ENCODE peak calls at places on chromosome 16, in five cellular contexts. K is choroid plexus epithelial cell, A is endothelial cell, F is EH, U is AG09319. G is an unnamed sample.

GRCh38 chr16:85746431-85747227 is 4.3 kb downstream of the C16orf74 start:
- DNase-seq in K (no peak), A (no peak), F (peak), U (no peak), G (peak)

GRCh38 chr16:77918792-77919707 is 103.3 kb upstream of the CLEC3A start:
- DNase-seq in K (peak), A (no peak), F (peak), U (no peak), G (peak)

GRCh38 chr16:89289428-89290395 is 72.2 kb downstream of the ZNF778 start:
- DNase-seq in K (peak), A (peak), F (peak), U (peak), G (peak)

GRCh38 chr16:11992594-11993524 is 16.3 kb downstream of the SNX29 start:
- DNase-seq in K (no peak), A (no peak), F (no peak), U (no peak), G (no peak)

GRCh38 chr16:54066451-54067056 is 220.0 kb downstream of the IRX3 start:
- DNase-seq in K (peak), A (no peak), F (peak), U (no peak), G (peak)

GRCh38 chr16:67235816-67236547 is 9.1 kb downstream of the TMEM208 start:
- DNase-seq in K (no peak), A (no peak), F (no peak), U (no peak), G (no peak)

GRCh38 chr16:70789927-70790447 is 11.0 kb downstream of the VAC14 start:
- DNase-seq in K (no peak), A (no peak), F (no peak), U (no peak), G (no peak)

GRCh38 chr16:5580320-5580719 is 482.7 kb upstream of the EEF2KMT start:
- DNase-seq in K (no peak), A (no peak), F (no peak), U (no peak), G (no peak)

GRCh38 chr16:81544691-81545365 is 100.2 kb downstream of the CMIP start:
- DNase-seq in K (no peak), A (no peak), F (peak), U (no peak), G (peak)

GRCh38 chr16:67708368-67708771 is 10.7 kb downstream of the GFOD2 start:
- DNase-seq in K (no peak), A (no peak), F (peak), U (no peak), G (no peak)

GRCh38 chr16:83624436-83625120 is 183.2 kb upstream of the HSBP1 start:
- DNase-seq in K (no peak), A (no peak), F (no peak), U (no peak), G (no peak)

GRCh38 chr16:7405166-7405565 is 72.5 kb downstream of the RBFOX1 start:
- DNase-seq in K (no peak), A (peak), F (no peak), U (no peak), G (peak)

GRCh38 chr16:71555230-71555891 is 21.5 kb downstream of the TAT start:
- DNase-seq in K (no peak), A (no peak), F (no peak), U (no peak), G (no peak)

GRCh38 chr16:85923153-85924021 is 24.4 kb downstream of the IRF8 start:
- DNase-seq in K (peak), A (no peak), F (peak), U (peak), G (no peak)

GRCh38 chr16:21156767-21157467 is 1.6 kb upstream of the LDAF1 start:
- DNase-seq in K (peak), A (peak), F (peak), U (peak), G (peak)

GRCh38 chr16:24151482-24151939 is 104.6 kb upstream of the CACNG3 start:
- DNase-seq in K (no peak), A (peak), F (no peak), U (no peak), G (peak)

GRCh38 chr16:56163938-56164337 is 27.4 kb upstream of the GNAO1 start:
- DNase-seq in K (no peak), A (no peak), F (no peak), U (no peak), G (no peak)

GRCh38 chr16:11232302-11232851 is 23.6 kb downstream of the SOCS1 start:
- DNase-seq in K (no peak), A (no peak), F (no peak), U (no peak), G (no peak)

GRCh38 chr16:10504404-10504885 is 76.0 kb downstream of the EMP2 start:
- DNase-seq in K (no peak), A (no peak), F (no peak), U (no peak), G (no peak)

GRCh38 chr16:23464196-23464595 is 11.2 kb upstream of the COG7 start:
- DNase-seq in K (no peak), A (no peak), F (no peak), U (no peak), G (no peak)

GRCh38 chr16:383326-384020 is 1.7 kb upstream of the PGAP6 start:
- DNase-seq in K (no peak), A (no peak), F (no peak), U (no peak), G (no peak)

GRCh38 chr16:35714665-35715064 is 2255.3 kb downstream of the TP53TG3F start:
- DNase-seq in K (no peak), A (no peak), F (no peak), U (no peak), G (no peak)

GRCh38 chr16:48617711-48618148 is 7.8 kb upstream of the N4BP1 start:
- DNase-seq in K (peak), A (no peak), F (peak), U (peak), G (peak)

GRCh38 chr16:58366247-58367031 is 25.8 kb upstream of the GINS3 start:
- DNase-seq in K (peak), A (no peak), F (peak), U (no peak), G (peak)

GRCh38 chr16:73473713-73474112 is 425.8 kb upstream of the ZFHX3 start:
- DNase-seq in K (no peak), A (no peak), F (no peak), U (no peak), G (no peak)

GRCh38 chr16:57537596-57538234 is 1.3 kb upstream of the CCDC102A start:
- DNase-seq in K (no peak), A (no peak), F (no peak), U (no peak), G (no peak)

GRCh38 chr16:50338371-50339231 is 30.2 kb downstream of the BRD7 start:
- DNase-seq in K (no peak), A (no peak), F (peak), U (no peak), G (no peak)

GRCh38 chr16:12461201-12461600 is 342.5 kb downstream of the CPPED1 start:
- DNase-seq in K (peak), A (no peak), F (no peak), U (no peak), G (peak)

GRCh38 chr16:84841787-84842300 is 22.1 kb downstream of the CRISPLD2 start:
- DNase-seq in K (no peak), A (no peak), F (no peak), U (no peak), G (peak)

GRCh38 chr16:89909777-89910716 is 8.6 kb upstream of the MC1R start:
- DNase-seq in K (peak), A (peak), F (peak), U (no peak), G (peak)

G was measured in astrocyte of the hippocampus.